ENCODE peak calls at places on chromosomes 1 and 21, in five cellular contexts. One of them, this sample, is unnamed.

GRCh38 chr1:41005876-41006275 is 15.6 kb downstream of the SLFNL1 start:
- DNase-seq in NCI-H2029 treated with DMSO at 0.1 percent for 48 hours: no peak
- DNase-seq in EL: peak; percentile 52
- DNase-seq in kidney glomerular epithelial cell: no peak
- DNase-seq in sigmoid colon: no peak
- DNase-seq in this sample: no peak

GRCh38 chr1:183675381-183675780 is 22.3 kb upstream of the APOBEC4 start:
- DNase-seq in NCI-H2029 treated with DMSO at 0.1 percent for 48 hours: no peak
- DNase-seq in EL: no peak
- DNase-seq in kidney glomerular epithelial cell: no peak
- DNase-seq in sigmoid colon: no peak
- DNase-seq in this sample: no peak

GRCh38 chr1:107047602-107048001 is 8.9 kb upstream of the PRMT6 start:
- DNase-seq in NCI-H2029 treated with DMSO at 0.1 percent for 48 hours: no peak
- DNase-seq in EL: no peak
- DNase-seq in kidney glomerular epithelial cell: no peak
- DNase-seq in sigmoid colon: no peak
- DNase-seq in this sample: no peak

GRCh38 chr1:150826299-150826698 is 18.2 kb upstream of the CTSK start:
- DNase-seq in NCI-H2029 treated with DMSO at 0.1 percent for 48 hours: no peak
- DNase-seq in EL: no peak
- DNase-seq in kidney glomerular epithelial cell: no peak
- DNase-seq in sigmoid colon: no peak
- DNase-seq in this sample: no peak

GRCh38 chr1:197807739-197808453 is 32.6 kb upstream of the DENND1B start:
- DNase-seq in NCI-H2029 treated with DMSO at 0.1 percent for 48 hours: no peak
- DNase-seq in EL: no peak
- DNase-seq in kidney glomerular epithelial cell: no peak
- DNase-seq in sigmoid colon: no peak
- DNase-seq in this sample: no peak

GRCh38 chr1:5992814-5993552 is 758 bp upstream of the NPHP4 start:
- DNase-seq in NCI-H2029 treated with DMSO at 0.1 percent for 48 hours: no peak
- DNase-seq in EL: peak; percentile 32
- DNase-seq in kidney glomerular epithelial cell: no peak
- DNase-seq in sigmoid colon: no peak
- DNase-seq in this sample: peak; percentile 75

GRCh38 chr1:97919568-97920261 is 1.1 kb downstream of the DPYD start:
- DNase-seq in NCI-H2029 treated with DMSO at 0.1 percent for 48 hours: no peak
- DNase-seq in EL: peak; percentile 32
- DNase-seq in kidney glomerular epithelial cell: no peak
- DNase-seq in sigmoid colon: no peak
- DNase-seq in this sample: no peak

GRCh38 chr1:4494558-4494957 is 159.9 kb upstream of the AJAP1 start:
- DNase-seq in NCI-H2029 treated with DMSO at 0.1 percent for 48 hours: no peak
- DNase-seq in EL: no peak
- DNase-seq in kidney glomerular epithelial cell: no peak
- DNase-seq in sigmoid colon: peak; percentile 30
- DNase-seq in this sample: peak; percentile 50

GRCh38 chr1:39825432-39825941 is 36.8 kb upstream of the BMP8B start:
- DNase-seq in NCI-H2029 treated with DMSO at 0.1 percent for 48 hours: peak; percentile 100
- DNase-seq in EL: no peak
- DNase-seq in kidney glomerular epithelial cell: no peak
- DNase-seq in sigmoid colon: no peak
- DNase-seq in this sample: no peak

GRCh38 chr21:24844672-24845071 is 762.6 kb downstream of the MRPL39 start:
- DNase-seq in NCI-H2029 treated with DMSO at 0.1 percent for 48 hours: no peak
- DNase-seq in EL: no peak
- DNase-seq in kidney glomerular epithelial cell: no peak
- DNase-seq in sigmoid colon: no peak
- DNase-seq in this sample: no peak

GRCh38 chr1:180696361-180696760 is 64.5 kb downstream of the XPR1 start:
- DNase-seq in NCI-H2029 treated with DMSO at 0.1 percent for 48 hours: no peak
- DNase-seq in EL: no peak
- DNase-seq in kidney glomerular epithelial cell: no peak
- DNase-seq in sigmoid colon: no peak
- DNase-seq in this sample: no peak

GRCh38 chr1:160739098-160739511 is at the start of gene SLAMF7:
- DNase-seq in NCI-H2029 treated with DMSO at 0.1 percent for 48 hours: no peak
- DNase-seq in EL: peak; percentile 7
- DNase-seq in kidney glomerular epithelial cell: no peak
- DNase-seq in sigmoid colon: no peak
- DNase-seq in this sample: no peak

GRCh38 chr21:42672699-42673458 is 19.5 kb downstream of the PDE9A start:
- DNase-seq in NCI-H2029 treated with DMSO at 0.1 percent for 48 hours: no peak
- DNase-seq in EL: peak; percentile 44
- DNase-seq in kidney glomerular epithelial cell: peak; percentile 92
- DNase-seq in sigmoid colon: no peak
- DNase-seq in this sample: no peak

GRCh38 chr1:103170608-103171007 is 62.3 kb upstream of the COL11A1 start:
- DNase-seq in NCI-H2029 treated with DMSO at 0.1 percent for 48 hours: no peak
- DNase-seq in EL: peak; percentile 49
- DNase-seq in kidney glomerular epithelial cell: no peak
- DNase-seq in sigmoid colon: no peak
- DNase-seq in this sample: no peak

GRCh38 chr1:244163861-244164562 is 112.9 kb downstream of the ZBTB18 start:
- DNase-seq in NCI-H2029 treated with DMSO at 0.1 percent for 48 hours: no peak
- DNase-seq in EL: peak; percentile 98
- DNase-seq in kidney glomerular epithelial cell: peak; percentile 99
- DNase-seq in sigmoid colon: no peak
- DNase-seq in this sample: no peak

GRCh38 chr1:110634455-110635281 is 28.5 kb upstream of the KCNA2 start:
- DNase-seq in NCI-H2029 treated with DMSO at 0.1 percent for 48 hours: no peak
- DNase-seq in EL: peak; percentile 43
- DNase-seq in kidney glomerular epithelial cell: peak; percentile 23
- DNase-seq in sigmoid colon: peak; percentile 93
- DNase-seq in this sample: no peak

GRCh38 chr1:201254625-201255469 is 28.5 kb upstream of the PKP1 start:
- DNase-seq in NCI-H2029 treated with DMSO at 0.1 percent for 48 hours: no peak
- DNase-seq in EL: peak; percentile 34
- DNase-seq in kidney glomerular epithelial cell: peak; percentile 4
- DNase-seq in sigmoid colon: no peak
- DNase-seq in this sample: no peak

GRCh38 chr1:15900662-15901279 is 53.3 kb downstream of the SPEN start:
- DNase-seq in NCI-H2029 treated with DMSO at 0.1 percent for 48 hours: no peak
- DNase-seq in EL: no peak
- DNase-seq in kidney glomerular epithelial cell: no peak
- DNase-seq in sigmoid colon: no peak
- DNase-seq in this sample: no peak

GRCh38 chr1:58062635-58063034 is 483.9 kb downstream of the OMA1 start:
- DNase-seq in NCI-H2029 treated with DMSO at 0.1 percent for 48 hours: no peak
- DNase-seq in EL: peak; percentile 28
- DNase-seq in kidney glomerular epithelial cell: peak; percentile 19
- DNase-seq in sigmoid colon: no peak
- DNase-seq in this sample: no peak

GRCh38 chr1:26124433-26125318 is 13.1 kb downstream of the PDIK1L start:
- DNase-seq in NCI-H2029 treated with DMSO at 0.1 percent for 48 hours: no peak
- DNase-seq in EL: no peak
- DNase-seq in kidney glomerular epithelial cell: no peak
- DNase-seq in sigmoid colon: no peak
- DNase-seq in this sample: no peak

GRCh38 chr21:45366931-45367401 is 38.0 kb upstream of the COL18A1 start:
- DNase-seq in NCI-H2029 treated with DMSO at 0.1 percent for 48 hours: no peak
- DNase-seq in EL: peak; percentile 98
- DNase-seq in kidney glomerular epithelial cell: peak; percentile 94
- DNase-seq in sigmoid colon: peak; percentile 91
- DNase-seq in this sample: no peak

GRCh38 chr1:19645544-19646252 is 1.6 kb downstream of the NBL1 start:
- DNase-seq in NCI-H2029 treated with DMSO at 0.1 percent for 48 hours: no peak
- DNase-seq in EL: peak; percentile 46
- DNase-seq in kidney glomerular epithelial cell: no peak
- DNase-seq in sigmoid colon: no peak
- DNase-seq in this sample: no peak

GRCh38 chr1:223009421-223009820 is 133.6 kb downstream of the TLR5 start:
- DNase-seq in NCI-H2029 treated with DMSO at 0.1 percent for 48 hours: no peak
- DNase-seq in EL: no peak
- DNase-seq in kidney glomerular epithelial cell: no peak
- DNase-seq in sigmoid colon: no peak
- DNase-seq in this sample: no peak

GRCh38 chr1:23984417-23985186 is 4.5 kb upstream of the SRSF10 start:
- DNase-seq in NCI-H2029 treated with DMSO at 0.1 percent for 48 hours: no peak
- DNase-seq in EL: peak; percentile 65
- DNase-seq in kidney glomerular epithelial cell: peak; percentile 75
- DNase-seq in sigmoid colon: no peak
- DNase-seq in this sample: no peak

GRCh38 chr1:181126871-181127587 is 38.5 kb downstream of the IER5 start:
- DNase-seq in NCI-H2029 treated with DMSO at 0.1 percent for 48 hours: peak; percentile 81
- DNase-seq in EL: no peak
- DNase-seq in kidney glomerular epithelial cell: peak; percentile 8
- DNase-seq in sigmoid colon: no peak
- DNase-seq in this sample: no peak

This sample was measured in chondrocyte.